ENCODE peak calls at places on chromosomes 16 and 17, in eight cellular contexts. K, N, X, J, M, Z, R and L are unnamed samples. For H3K36me3 and H3K27me3, the result is how much of the 10 kb centered on the place peaks cover.

GRCh38 chr17:60135951-60136666 is 13.7 kb upstream of the CA4 start:
- DNase-seq in K (no peak), N (no peak), X (no peak), J (no peak), M (no peak), Z (no peak), R (no peak), L (peak)

GRCh38 chr17:65332779-65333178 is 195.6 kb downstream of the RGS9 start:
- DNase-seq in K (no peak), N (no peak), X (no peak), J (no peak), M (no peak), Z (no peak), R (no peak), L (no peak)

GRCh38 chr17:44223574-44224046 is 4.1 kb upstream of the UBTF start:
- DNase-seq in K (no peak), N (peak), X (peak), J (peak), M (no peak), Z (no peak), R (peak), L (no peak)

GRCh38 chr17:83079766-83080616 is 582 bp downstream of the METRNL start:
- DNase-seq in K (no peak), N (no peak), X (no peak), J (no peak), M (no peak), Z (no peak), R (no peak), L (no peak)

GRCh38 chr17:70588003-70588402 is 418.7 kb downstream of the KCNJ2 start:
- DNase-seq in K (no peak), N (no peak), X (no peak), J (no peak), M (no peak), Z (no peak), R (no peak), L (no peak)

GRCh38 chr17:79612468-79613194 is 1.8 kb upstream of the RBFOX3 start:
- DNase-seq in K (no peak), N (no peak), X (peak), J (peak), M (no peak), Z (no peak), R (peak), L (peak)

GRCh38 chr17:67629963-67630320 is 87.8 kb upstream of the NOL11 start:
- DNase-seq in K (no peak), N (no peak), X (no peak), J (peak), M (no peak), Z (no peak), R (peak), L (no peak)

GRCh38 chr16:89410794-89411309 is 79.5 kb downstream of the ANKRD11 start:
- DNase-seq in K (no peak), N (peak), X (peak), J (peak), M (no peak), Z (peak), R (peak), L (peak)

DNA sequence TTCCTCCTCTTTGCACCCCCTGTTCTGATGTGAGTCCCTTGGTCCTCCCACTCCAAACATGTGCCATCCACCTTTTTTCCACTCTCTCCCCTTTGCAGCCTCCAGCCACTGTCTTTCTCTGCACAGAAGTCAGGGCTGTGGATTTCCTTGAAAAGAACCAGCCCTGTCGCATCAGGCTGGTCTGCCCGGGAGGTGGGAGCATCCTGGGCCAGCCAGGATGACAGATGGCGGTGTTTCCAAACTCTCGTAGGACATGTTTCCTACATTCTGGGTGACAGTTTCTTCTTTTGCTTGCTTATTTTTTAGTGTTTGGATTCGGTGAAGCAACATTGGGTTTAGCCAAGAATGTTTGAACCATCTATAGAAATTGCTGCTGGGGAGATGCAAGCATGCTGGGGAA is 100.8 kb downstream of the CCDC182 start:
- DNase-seq in K (no peak), N (no peak), X (no peak), J (no peak), M (no peak), Z (no peak), R (no peak), L (no peak)
- H3K36me3 ChIP-seq in K (under half), N (under half), X (under half), J (under half), M (under half), Z (under half), R (under half), L (under half)

GRCh38 chr17:61698244-61698643 is 107.2 kb upstream of the NACA2 start:
- DNase-seq in K (no peak), N (no peak), X (no peak), J (no peak), M (no peak), Z (no peak), R (no peak), L (no peak)
- H3K4me3 ChIP-seq in K (no peak), N (no peak), X (no peak), J (no peak), M (no peak), Z (no peak), R (no peak), L (no peak)

GRCh38 chr16:14502256-14502875 is 127.7 kb downstream of the PARN start:
- DNase-seq in K (no peak), N (no peak), X (no peak), J (no peak), M (peak), Z (no peak), R (no peak), L (no peak)
- H3K27me3 ChIP-seq in K (under half), N (under half), X (under half), J (under half), M (under half), Z (under half), R (under half), L (under half)

GRCh38 chr16:81463296-81463890 is 18.8 kb downstream of the CMIP start:
- DNase-seq in K (no peak), N (no peak), X (no peak), J (no peak), M (no peak), Z (no peak), R (no peak), L (no peak)

GRCh38 chr16:81462683-81463082 is 18.1 kb downstream of the CMIP start:
- DNase-seq in K (no peak), N (no peak), X (no peak), J (no peak), M (no peak), Z (no peak), R (no peak), L (no peak)

GRCh38 chr16:81466351-81466960 is 21.8 kb downstream of the CMIP start:
- DNase-seq in K (no peak), N (no peak), X (no peak), J (peak), M (no peak), Z (no peak), R (peak), L (no peak)

GRCh38 chr16:81465375-81465943 is 20.9 kb downstream of the CMIP start:
- DNase-seq in K (no peak), N (no peak), X (peak), J (no peak), M (no peak), Z (no peak), R (no peak), L (no peak)

GRCh38 chr16:81464279-81464678 is 19.7 kb downstream of the CMIP start:
- DNase-seq in K (no peak), N (no peak), X (no peak), J (no peak), M (no peak), Z (no peak), R (no peak), L (no peak)
- H3K36me3 ChIP-seq in K (under half), N (under half), X (under half), J (under half), M (under half), Z (under half), R (under half), L (under half)

DNA sequence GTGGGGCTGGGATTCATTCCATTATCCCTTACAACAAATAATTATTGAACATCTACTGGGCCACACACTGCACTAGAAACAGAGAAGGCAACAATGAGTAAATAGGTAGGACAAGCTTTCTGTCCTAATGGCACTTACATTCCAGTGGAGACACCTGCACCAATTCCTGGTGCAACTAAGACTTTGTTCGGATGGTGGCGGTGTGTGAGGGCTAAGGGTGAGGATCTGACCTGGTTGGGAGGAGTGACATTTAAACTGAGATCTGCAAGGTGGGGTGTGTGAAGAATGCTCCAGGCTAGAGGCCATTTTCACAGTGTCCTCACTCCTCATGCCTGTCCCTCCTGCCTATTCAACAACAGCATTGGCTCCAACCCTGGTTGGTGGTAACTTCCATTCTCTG is 510.0 kb downstream of the XYLT1 start:
- DNase-seq in K (no peak), N (no peak), X (no peak), J (no peak), M (no peak), Z (no peak), R (no peak), L (no peak)
- H3K4me3 ChIP-seq in K (no peak), N (no peak), X (no peak), J (no peak), M (no peak), Z (no peak), R (no peak), L (no peak)

GRCh38 chr17:81528651-81529436 is 667 bp downstream of the FSCN2 start:
- DNase-seq in K (no peak), N (no peak), X (no peak), J (no peak), M (peak), Z (no peak), R (no peak), L (peak)

GRCh38 chr17:81528384-81528650 is 140 bp downstream of the FSCN2 start:
- DNase-seq in K (no peak), N (no peak), X (no peak), J (no peak), M (no peak), Z (no peak), R (no peak), L (no peak)

GRCh38 chr17:81524865-81525159 is 3.4 kb upstream of the FSCN2 start:
- DNase-seq in K (no peak), N (no peak), X (no peak), J (no peak), M (no peak), Z (no peak), R (no peak), L (peak)

GRCh38 chr17:81527591-81528383 is at the start of gene FSCN2:
- DNase-seq in K (no peak), N (no peak), X (no peak), J (no peak), M (peak), Z (no peak), R (no peak), L (peak)

DNA sequence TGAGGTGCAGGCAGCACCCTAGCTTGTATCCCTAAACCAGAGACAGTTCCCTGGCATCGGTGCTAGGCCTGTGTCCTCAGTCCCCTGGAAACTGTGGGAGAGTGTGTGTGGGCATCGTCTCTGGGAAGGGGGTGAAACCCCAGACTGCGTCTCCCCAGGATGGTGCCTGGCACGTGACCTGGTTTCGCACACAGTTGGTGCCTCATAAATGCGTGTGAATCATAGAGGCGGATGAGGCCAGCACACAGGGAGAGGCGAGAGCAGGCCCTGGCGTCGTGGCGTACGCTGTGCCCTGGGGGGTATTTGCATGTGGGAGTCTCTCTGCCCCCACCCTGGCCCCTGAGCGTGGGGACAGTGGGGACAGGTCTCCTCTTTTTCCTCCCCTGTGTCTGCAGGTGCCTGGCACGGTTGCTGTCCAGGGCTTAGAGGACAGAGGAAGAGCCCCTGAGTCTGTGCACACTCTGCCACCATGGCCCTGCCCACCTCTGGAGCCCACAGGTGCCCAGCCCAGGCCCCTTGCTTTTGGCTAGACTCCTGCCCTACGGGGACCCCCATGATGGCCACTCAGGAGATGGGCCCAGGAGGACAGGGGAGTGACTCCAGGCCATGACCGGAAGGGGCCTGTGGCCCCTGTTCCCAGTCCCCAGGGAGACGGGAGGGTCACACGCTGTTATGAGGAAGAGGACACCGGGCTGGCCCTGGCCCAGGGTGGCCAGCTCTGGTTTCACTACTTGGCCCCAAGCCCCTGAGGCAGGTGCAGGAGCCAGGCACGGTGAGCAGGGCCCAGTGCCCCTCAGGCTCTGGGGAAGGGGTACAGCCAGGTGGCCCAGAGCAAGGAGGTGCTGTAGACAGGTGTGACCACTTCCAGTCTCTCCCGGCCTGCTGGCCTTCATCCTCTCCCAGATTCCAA is 1.3 kb upstream of the FSCN2 start:
- DNase-seq in K (no peak), N (no peak), X (no peak), J (no peak), M (peak), Z (no peak), R (no peak), L (no peak)
- H3K27me3 ChIP-seq in K (under half), N (under half), X (under half), J (under half), M (under half), Z (under half), R (under half), L (under half)

DNA sequence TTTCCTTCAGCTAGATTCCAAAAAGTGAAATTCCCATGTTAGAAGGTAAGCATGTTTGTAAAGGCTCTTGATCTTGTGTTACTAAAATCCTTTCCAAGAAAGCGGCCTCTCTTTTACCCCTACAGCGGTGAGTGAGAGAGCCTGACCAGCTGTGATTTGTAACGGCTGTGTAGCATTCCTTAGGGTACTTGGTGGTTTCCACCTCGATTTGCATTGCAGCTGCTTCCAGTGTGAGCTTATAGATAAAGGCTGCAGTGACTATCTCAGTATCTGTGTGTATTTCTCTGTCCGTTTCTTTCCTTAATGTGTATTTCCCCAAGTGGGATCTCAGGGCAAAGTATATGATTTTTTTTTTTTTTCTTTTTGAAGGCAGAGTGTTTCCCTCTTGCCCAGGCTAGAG is 169.4 kb downstream of the SNX29 start:
- DNase-seq in K (no peak), N (no peak), X (no peak), J (no peak), M (no peak), Z (no peak), R (peak), L (no peak)
- H3K36me3 ChIP-seq in K (under half), N (under half), X (under half), J (under half), M (under half), Z (under half), R (under half), L (under half)